ENCODE peak calls at places on chromosome 4, in ten cellular contexts. N is ovary, W is A549, M is HepG2, G is GM12878, B is upper lobe of left lung, T is sigmoid colon, K is H1, U is suprapubic skin, Z is transverse colon. Y is an unnamed sample.

GRCh38 chr4:83267121-83267834 is 17.3 kb downstream of the COQ2 start:
- DNase-seq in T (no peak), K (no peak), M (no peak), N (no peak), Z (no peak), G (no peak), U (no peak), B (peak; percentile 62), W (peak; percentile 72), Y (no peak)

GRCh38 chr4:72302981-72303704 is 265.9 kb downstream of the ADAMTS3 start:
- DNase-seq in N (no peak), K (no peak), T (no peak), B (no peak), U (no peak), W (peak; percentile 24), G (no peak), M (peak; percentile 34), Z (peak; percentile 13), Y (peak; percentile 29)

GRCh38 chr4:176883108-176883550 is 90.4 kb upstream of the VEGFC start:
- DNase-seq in N (no peak), Z (no peak), K (no peak), M (no peak), U (no peak), B (no peak), W (peak; percentile 64), T (no peak), G (no peak), Y (no peak)

GRCh38 chr4:154415313-154415712 is 76.3 kb downstream of the DCHS2 start:
- DNase-seq in G (no peak), Z (no peak), W (no peak), U (no peak), T (no peak), M (no peak), K (no peak), B (no peak), N (no peak), Y (no peak)

GRCh38 chr4:110632506-110633357 is 9.9 kb upstream of the PITX2 start:
- DNase-seq in W (no peak), M (no peak), Z (no peak), B (no peak), U (no peak), N (no peak), G (no peak), T (no peak), K (no peak), Y (no peak)

GRCh38 chr4:95549246-95550138 is 719 bp upstream of the UNC5C start:
- DNase-seq in W (peak; percentile 24), G (peak; percentile 38), T (peak; percentile 62), U (peak; percentile 82), Z (peak; percentile 25), B (peak; percentile 26), M (no peak), K (no peak), N (peak; percentile 68), Y (peak; percentile 27)

GRCh38 chr4:100881283-100881682 is 363.5 kb upstream of the EMCN start:
- DNase-seq in B (no peak), Z (no peak), T (no peak), U (no peak), N (no peak), M (no peak), G (no peak), W (no peak), K (no peak), Y (no peak)

GRCh38 chr4:84912741-84913140 is 53.7 kb downstream of the WDFY3 start:
- DNase-seq in U (no peak), M (no peak), K (no peak), G (no peak), W (no peak), Z (no peak), B (no peak), N (no peak), T (no peak), Y (no peak)

GRCh38 chr4:22500831-22501714 is 14.8 kb downstream of the ADGRA3 start:
- DNase-seq in G (peak; percentile 28), W (peak; percentile 32), B (peak; percentile 44), T (no peak), K (no peak), U (no peak), Z (peak; percentile 66), N (no peak), M (no peak), Y (no peak)

GRCh38 chr4:38021751-38022150 is 61.6 kb downstream of the PTTG2 start:
- DNase-seq in T (no peak), U (no peak), M (no peak), G (no peak), B (no peak), Z (no peak), N (no peak), W (no peak), K (no peak), Y (no peak)

GRCh38 chr4:38161208-38162113 is 201.3 kb downstream of the PTTG2 start:
- DNase-seq in T (no peak), B (no peak), G (no peak), Z (no peak), K (no peak), W (no peak), N (no peak), U (no peak), M (no peak), Y (no peak)

DNA sequence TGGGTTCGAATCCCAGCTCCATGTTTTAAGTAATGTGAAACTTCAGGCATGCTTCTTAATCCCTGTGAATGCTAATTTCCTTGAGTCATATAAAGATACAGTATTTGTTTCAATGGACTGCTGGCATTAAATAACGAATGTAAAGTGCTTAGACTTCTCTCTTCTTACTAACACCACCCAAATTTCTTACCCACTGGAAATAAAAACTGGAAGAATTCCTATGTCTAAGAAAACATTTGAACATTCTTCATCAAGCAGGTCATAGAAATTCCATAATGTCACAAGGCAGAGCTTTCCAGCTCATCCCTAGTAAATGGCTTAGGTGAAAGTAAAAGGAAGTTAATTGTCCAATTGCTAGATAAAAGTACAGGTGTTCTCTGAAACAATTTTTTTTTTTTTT is 172.6 kb downstream of the ANK2 start:
- DNase-seq in G (no peak), U (no peak), T (no peak), K (no peak), B (no peak), N (no peak), W (no peak), Z (no peak), M (no peak), Y (no peak)
- H3K4me3 ChIP-seq in G (no peak overlapping the region), U (no peak overlapping the region), T (no peak overlapping the region), K (no peak overlapping the region), B (no peak overlapping the region), N (no peak overlapping the region), W (no peak overlapping the region), Z (no peak overlapping the region), M (no peak overlapping the region), Y (no peak overlapping the region)

GRCh38 chr4:26404597-26405323 is 83.9 kb downstream of the RBPJ start:
- DNase-seq in Z (no peak), B (no peak), M (no peak), N (no peak), G (no peak), K (no peak), U (no peak), T (no peak), W (no peak), Y (no peak)
- TF ChIP-seq EP300 in Z (no peak), B (no peak), M (no peak), N (no peak), G (no peak), K (no peak), U (no peak), T (no peak), W (no peak), Y (no peak)

GRCh38 chr4:144709793-144710525 is 64.0 kb downstream of the HHIP start:
- DNase-seq in T (no peak), M (no peak), W (peak; percentile 44), K (no peak), Z (peak; percentile 23), B (no peak), N (no peak), U (no peak), G (no peak), Y (no peak)
- TF ChIP-seq POLR2A in T (no peak), M (no peak), W (no peak), K (no peak), Z (no peak), B (no peak), N (no peak), U (no peak), G (no peak), Y (no peak)

DNA sequence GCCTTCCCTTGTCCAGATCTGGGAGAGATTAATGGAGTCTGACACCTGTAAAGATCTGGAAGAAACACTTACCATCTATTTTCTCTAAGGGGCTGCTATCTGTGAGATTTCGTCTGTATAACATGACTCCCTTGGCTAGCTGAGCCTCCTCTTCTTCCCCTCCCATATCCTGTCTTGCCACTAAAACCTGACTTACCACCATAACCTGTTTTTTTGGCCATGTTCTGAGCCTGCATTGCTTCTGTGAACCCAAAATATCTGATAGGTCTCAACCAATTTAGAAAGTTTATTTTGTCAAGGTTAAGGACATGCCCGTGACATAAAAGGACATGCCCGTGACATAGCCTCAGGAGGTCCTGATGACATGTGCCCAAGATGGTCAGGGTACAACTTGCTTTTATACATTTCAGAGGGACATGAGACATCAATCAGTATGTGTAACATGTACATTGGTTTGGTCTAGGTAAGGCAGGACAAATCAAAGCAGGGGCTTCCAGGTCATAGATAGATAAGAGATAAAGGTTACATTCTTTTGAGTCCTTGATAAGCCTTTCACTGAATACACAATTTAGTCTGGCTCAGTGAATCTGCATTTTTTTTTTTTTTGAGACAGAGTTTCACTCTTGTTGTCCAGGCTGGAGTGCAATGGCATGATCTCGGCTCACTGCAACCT is 11.4 kb downstream of the MGST2 start:
- DNase-seq in G (no peak), M (peak; percentile 82), K (no peak), Z (no peak), T (no peak), B (no peak), W (no peak), U (no peak), N (no peak), Y (no peak)
- H3K4me3 ChIP-seq in G (no peak overlapping the region), M (no peak overlapping the region), K (no peak overlapping the region), Z (no peak overlapping the region), T (no peak overlapping the region), B (no peak overlapping the region), W (no peak overlapping the region), U (no peak overlapping the region), N (no peak overlapping the region), Y (no peak overlapping the region)

GRCh38 chr4:128228021-128228571 is 59.5 kb downstream of the PGRMC2 start:
- DNase-seq in G (no peak), M (no peak), T (no peak), W (peak; percentile 11), U (no peak), N (no peak), B (no peak), K (no peak), Z (no peak), Y (peak; percentile 36)
- TF ChIP-seq EP300 in G (no peak), M (no peak), T (no peak), W (no peak), U (no peak), N (no peak), B (no peak), K (no peak), Z (no peak), Y (no peak)

GRCh38 chr4:2535386-2536192 is 858 bp upstream of the FAM193A start:
- DNase-seq in N (no peak), G (no peak), W (peak; percentile 19), K (no peak), T (peak; percentile 80), M (peak; percentile 42), Z (peak; percentile 53), B (peak; percentile 55), U (peak; percentile 84), Y (peak; percentile 35)
- TF ChIP-seq POLR2A in N (peak; percentile 60), G (peak; percentile 3), W (no peak), K (peak; percentile 69), T (no peak), M (peak; percentile 69), Z (peak; percentile 72), B (no peak), U (no peak), Y (no peak)

Y was measured in stomach.